ENCODE peak calls at places on chromosomes 13 and 19, in eight cellular contexts. One of them, this sample, is unnamed.

GRCh38 chr13:33606692-33607091 is 211.3 kb upstream of the RFC3 start:
- DNase-seq in K562: no peak
- DNase-seq in H1: peak; percentile 23
- DNase-seq in A549: peak; percentile 42
- DNase-seq in HCT116: no peak
- DNase-seq in endothelial cell of umbilical vein: no peak
- DNase-seq in GM12878: no peak
- DNase-seq in HepG2: no peak
- DNase-seq in this sample: no peak

GRCh38 chr19:45153339-45154063 is 7.3 kb downstream of the NKPD1 start:
- DNase-seq in K562: peak; percentile 69
- DNase-seq in H1: no peak
- DNase-seq in A549: no peak
- DNase-seq in HCT116: no peak
- DNase-seq in endothelial cell of umbilical vein: peak; percentile 34
- DNase-seq in GM12878: no peak
- DNase-seq in HepG2: no peak
- DNase-seq in this sample: peak; percentile 55

GRCh38 chr19:56314018-56314583 is 538 bp downstream of the ZSCAN5A start:
- DNase-seq in K562: no peak
- DNase-seq in H1: peak; percentile 7
- DNase-seq in A549: no peak
- DNase-seq in HCT116: no peak
- DNase-seq in endothelial cell of umbilical vein: no peak
- DNase-seq in GM12878: no peak
- DNase-seq in HepG2: peak; percentile 67
- DNase-seq in this sample: no peak

GRCh38 chr13:94073006-94073744 is 406.3 kb downstream of the DCT start:
- DNase-seq in K562: no peak
- DNase-seq in H1: no peak
- DNase-seq in A549: no peak
- DNase-seq in HCT116: no peak
- DNase-seq in endothelial cell of umbilical vein: no peak
- DNase-seq in GM12878: no peak
- DNase-seq in HepG2: no peak
- DNase-seq in this sample: no peak

GRCh38 chr13:110107568-110108347 is 199.2 kb downstream of the COL4A1 start:
- DNase-seq in K562: no peak
- DNase-seq in H1: no peak
- DNase-seq in A549: peak; percentile 33
- DNase-seq in HCT116: no peak
- DNase-seq in endothelial cell of umbilical vein: no peak
- DNase-seq in GM12878: no peak
- DNase-seq in HepG2: no peak
- DNase-seq in this sample: peak; percentile 66

GRCh38 chr13:67464154-67464553 is 234.0 kb upstream of the PCDH9 start:
- DNase-seq in K562: no peak
- DNase-seq in H1: no peak
- DNase-seq in A549: no peak
- DNase-seq in HCT116: no peak
- DNase-seq in endothelial cell of umbilical vein: no peak
- DNase-seq in GM12878: no peak
- DNase-seq in HepG2: no peak
- DNase-seq in this sample: no peak

GRCh38 chr13:106905380-106906259 is 337.7 kb upstream of the ARGLU1 start:
- DNase-seq in K562: no peak
- DNase-seq in H1: no peak
- DNase-seq in A549: no peak
- DNase-seq in HCT116: no peak
- DNase-seq in endothelial cell of umbilical vein: no peak
- DNase-seq in GM12878: no peak
- DNase-seq in HepG2: no peak
- DNase-seq in this sample: no peak

GRCh38 chr19:11296264-11296663 is 304 bp downstream of the TSPAN16 start:
- DNase-seq in K562: no peak
- DNase-seq in H1: no peak
- DNase-seq in A549: no peak
- DNase-seq in HCT116: no peak
- DNase-seq in endothelial cell of umbilical vein: no peak
- DNase-seq in GM12878: no peak
- DNase-seq in HepG2: no peak
- DNase-seq in this sample: peak; percentile 64

GRCh38 chr13:29509999-29510586 is 85.4 kb downstream of the SLC7A1 start:
- DNase-seq in K562: no peak
- DNase-seq in H1: no peak
- DNase-seq in A549: no peak
- DNase-seq in HCT116: no peak
- DNase-seq in endothelial cell of umbilical vein: no peak
- DNase-seq in GM12878: no peak
- DNase-seq in HepG2: no peak
- DNase-seq in this sample: no peak

GRCh38 chr19:44807162-44807561 is 1.7 kb upstream of the BCAM start:
- DNase-seq in K562: no peak
- DNase-seq in H1: no peak
- DNase-seq in A549: peak; percentile 83
- DNase-seq in HCT116: no peak
- DNase-seq in endothelial cell of umbilical vein: no peak
- DNase-seq in GM12878: no peak
- DNase-seq in HepG2: peak; percentile 90
- DNase-seq in this sample: no peak

GRCh38 chr19:13098291-13099072 is 4.2 kb downstream of the LYL1 start:
- DNase-seq in K562: peak; percentile 85
- DNase-seq in H1: no peak
- DNase-seq in A549: no peak
- DNase-seq in HCT116: no peak
- DNase-seq in endothelial cell of umbilical vein: peak; percentile 72
- DNase-seq in GM12878: no peak
- DNase-seq in HepG2: no peak
- DNase-seq in this sample: peak; percentile 90

GRCh38 chr19:34096020-34096915 is 76.0 kb upstream of the LSM14A start:
- DNase-seq in K562: peak; percentile 65
- DNase-seq in H1: no peak
- DNase-seq in A549: peak; percentile 79
- DNase-seq in HCT116: peak; percentile 66
- DNase-seq in endothelial cell of umbilical vein: peak; percentile 59
- DNase-seq in GM12878: no peak
- DNase-seq in HepG2: peak; percentile 41
- DNase-seq in this sample: peak; percentile 56

GRCh38 chr13:21069561-21070004 is 8.2 kb upstream of the LATS2 start:
- DNase-seq in K562: no peak
- DNase-seq in H1: no peak
- DNase-seq in A549: peak; percentile 85
- DNase-seq in HCT116: no peak
- DNase-seq in endothelial cell of umbilical vein: no peak
- DNase-seq in GM12878: no peak
- DNase-seq in HepG2: peak; percentile 63
- DNase-seq in this sample: peak; percentile 90

GRCh38 chr13:83825676-83826075 is 56.6 kb downstream of the SLITRK1 start:
- DNase-seq in K562: no peak
- DNase-seq in H1: no peak
- DNase-seq in A549: no peak
- DNase-seq in HCT116: no peak
- DNase-seq in endothelial cell of umbilical vein: no peak
- DNase-seq in GM12878: no peak
- DNase-seq in HepG2: no peak
- DNase-seq in this sample: no peak

GRCh38 chr19:46471116-46471733 is at the start of gene PNMA8A:
- DNase-seq in K562: peak; percentile 88
- DNase-seq in H1: peak; percentile 74
- DNase-seq in A549: peak; percentile 57
- DNase-seq in HCT116: no peak
- DNase-seq in endothelial cell of umbilical vein: peak; percentile 54
- DNase-seq in GM12878: no peak
- DNase-seq in HepG2: no peak
- DNase-seq in this sample: no peak

GRCh38 chr19:16330368-16330801 is 5.8 kb downstream of the KLF2 start:
- DNase-seq in K562: peak; percentile 79
- DNase-seq in H1: no peak
- DNase-seq in A549: peak; percentile 90
- DNase-seq in HCT116: peak; percentile 88
- DNase-seq in endothelial cell of umbilical vein: peak; percentile 81
- DNase-seq in GM12878: no peak
- DNase-seq in HepG2: peak; percentile 27
- DNase-seq in this sample: peak; percentile 76

GRCh38 chr19:16327131-16327450 is 2.5 kb downstream of the KLF2 start:
- DNase-seq in K562: no peak
- DNase-seq in H1: no peak
- DNase-seq in A549: no peak
- DNase-seq in HCT116: no peak
- DNase-seq in endothelial cell of umbilical vein: no peak
- DNase-seq in GM12878: no peak
- DNase-seq in HepG2: no peak
- DNase-seq in this sample: no peak

GRCh38 chr19:16327501-16327900 is 2.9 kb downstream of the KLF2 start:
- DNase-seq in K562: no peak
- DNase-seq in H1: no peak
- DNase-seq in A549: no peak
- DNase-seq in HCT116: no peak
- DNase-seq in endothelial cell of umbilical vein: no peak
- DNase-seq in GM12878: no peak
- DNase-seq in HepG2: no peak
- DNase-seq in this sample: no peak

GRCh38 chr19:16327911-16328823 is 3.5 kb downstream of the KLF2 start:
- DNase-seq in K562: peak; percentile 17
- DNase-seq in H1: no peak
- DNase-seq in A549: peak; percentile 32
- DNase-seq in HCT116: no peak
- DNase-seq in endothelial cell of umbilical vein: peak; percentile 75
- DNase-seq in GM12878: no peak
- DNase-seq in HepG2: no peak
- DNase-seq in this sample: peak; percentile 99

GRCh38 chr19:16328824-16329482 is 4.3 kb downstream of the KLF2 start:
- DNase-seq in K562: peak; percentile 17
- DNase-seq in H1: no peak
- DNase-seq in A549: peak; percentile 43
- DNase-seq in HCT116: no peak
- DNase-seq in endothelial cell of umbilical vein: peak; percentile 65
- DNase-seq in GM12878: no peak
- DNase-seq in HepG2: no peak
- DNase-seq in this sample: peak; percentile 45
- TF ChIP-seq CTCF in K562: peak; percentile 26
- TF ChIP-seq CTCF in H1: no peak
- TF ChIP-seq CTCF in A549: no peak
- TF ChIP-seq CTCF in HCT116: no peak
- TF ChIP-seq CTCF in endothelial cell of umbilical vein: no peak
- TF ChIP-seq CTCF in GM12878: peak; percentile 8
- TF ChIP-seq CTCF in HepG2: peak; percentile 46
- TF ChIP-seq CTCF in this sample: no peak

GRCh38 chr13:111531505-111531904 is 211.1 kb downstream of the TEX29 start:
- DNase-seq in K562: peak; percentile 4
- DNase-seq in H1: no peak
- DNase-seq in A549: peak; percentile 6
- DNase-seq in HCT116: peak; percentile 6
- DNase-seq in endothelial cell of umbilical vein: no peak
- DNase-seq in GM12878: no peak
- DNase-seq in HepG2: no peak
- DNase-seq in this sample: peak; percentile 52
- TF ChIP-seq MAX in K562: no peak
- TF ChIP-seq MAX in H1: no peak
- TF ChIP-seq MAX in A549: no peak
- TF ChIP-seq MAX in HCT116: no peak
- TF ChIP-seq MAX in endothelial cell of umbilical vein: no peak
- TF ChIP-seq MAX in GM12878: no peak
- TF ChIP-seq MAX in HepG2: no peak
- TF ChIP-seq MAX in this sample: no peak

GRCh38 chr19:6737284-6737872 is at the start of gene GPR108:
- DNase-seq in K562: peak; percentile 100
- DNase-seq in H1: peak; percentile 99
- DNase-seq in A549: peak; percentile 99
- DNase-seq in HCT116: peak; percentile 100
- DNase-seq in endothelial cell of umbilical vein: peak; percentile 100
- DNase-seq in GM12878: peak; percentile 100
- DNase-seq in HepG2: peak; percentile 100
- DNase-seq in this sample: peak; percentile 98

GRCh38 chr19:6735181-6735891 is 2.0 kb downstream of the GPR108 start:
- DNase-seq in K562: no peak
- DNase-seq in H1: no peak
- DNase-seq in A549: no peak
- DNase-seq in HCT116: no peak
- DNase-seq in endothelial cell of umbilical vein: peak; percentile 38
- DNase-seq in GM12878: no peak
- DNase-seq in HepG2: no peak
- DNase-seq in this sample: no peak

GRCh38 chr19:6736917-6737283 is 480 bp downstream of the GPR108 start:
- DNase-seq in K562: no peak
- DNase-seq in H1: no peak
- DNase-seq in A549: no peak
- DNase-seq in HCT116: no peak
- DNase-seq in endothelial cell of umbilical vein: no peak
- DNase-seq in GM12878: no peak
- DNase-seq in HepG2: no peak
- DNase-seq in this sample: no peak

GRCh38 chr19:6737873-6738725 is 719 bp upstream of the GPR108 start:
- DNase-seq in K562: peak; percentile 88
- DNase-seq in H1: no peak
- DNase-seq in A549: peak; percentile 84
- DNase-seq in HCT116: no peak
- DNase-seq in endothelial cell of umbilical vein: peak; percentile 77
- DNase-seq in GM12878: no peak
- DNase-seq in HepG2: peak; percentile 87
- DNase-seq in this sample: peak; percentile 87

DNA sequence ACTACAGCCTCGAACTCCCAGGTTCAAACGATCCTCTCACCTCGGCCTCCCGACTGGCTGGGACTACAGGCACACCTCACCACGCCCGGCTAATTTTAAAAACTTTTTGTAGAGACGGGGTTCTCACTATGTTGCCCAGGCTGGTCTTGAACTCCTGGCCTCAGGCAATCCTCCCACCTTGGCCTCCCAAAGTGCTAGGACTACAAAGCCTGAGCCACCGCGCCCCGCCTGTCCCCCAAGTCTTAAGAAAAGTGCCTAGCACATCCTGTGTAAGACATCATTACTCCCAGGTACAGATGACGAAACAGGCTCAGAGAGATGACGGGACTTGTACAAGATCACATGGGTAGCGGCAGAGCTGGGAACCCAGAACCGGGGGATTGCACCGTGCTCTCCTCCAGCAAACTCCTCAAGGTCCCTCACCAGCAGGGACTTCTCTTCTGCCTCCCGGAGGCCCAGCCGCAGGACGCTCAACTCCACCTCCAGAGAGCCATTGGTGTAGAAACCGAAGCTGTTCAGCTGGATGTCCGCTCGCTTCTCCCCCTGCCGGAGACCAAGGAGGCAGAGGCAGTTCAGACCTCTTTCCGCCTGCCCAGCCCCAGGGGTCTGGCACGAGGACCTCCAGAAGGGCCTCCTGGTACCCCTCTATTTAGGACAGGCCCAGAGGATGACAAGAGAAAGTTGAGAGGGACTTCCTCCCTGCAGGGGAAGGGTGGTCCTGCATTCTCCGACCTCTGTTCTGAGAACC is 1.0 kb downstream of the GPR108 start:
- DNase-seq in K562: peak; percentile 92
- DNase-seq in H1: no peak
- DNase-seq in A549: peak; percentile 87
- DNase-seq in HCT116: peak; percentile 81
- DNase-seq in endothelial cell of umbilical vein: peak; percentile 84
- DNase-seq in GM12878: peak; percentile 67
- DNase-seq in HepG2: peak; percentile 81
- DNase-seq in this sample: peak; percentile 89
- TF ChIP-seq POLR2A in K562: peak; percentile 71
- TF ChIP-seq POLR2A in H1: no peak
- TF ChIP-seq POLR2A in A549: peak; percentile 15
- TF ChIP-seq POLR2A in HCT116: peak; percentile 39
- TF ChIP-seq POLR2A in endothelial cell of umbilical vein: no peak
- TF ChIP-seq POLR2A in GM12878: peak; percentile 75
- TF ChIP-seq POLR2A in HepG2: peak; percentile 21
- TF ChIP-seq POLR2A in this sample: peak; percentile 38

GRCh38 chr13:40243982-40244381 is 422.5 kb downstream of the FOXO1 start:
- DNase-seq in K562: no peak
- DNase-seq in H1: no peak
- DNase-seq in A549: no peak
- DNase-seq in HCT116: no peak
- DNase-seq in endothelial cell of umbilical vein: no peak
- DNase-seq in GM12878: no peak
- DNase-seq in HepG2: no peak
- DNase-seq in this sample: no peak
- TF ChIP-seq CTCF in K562: no peak
- TF ChIP-seq CTCF in H1: no peak
- TF ChIP-seq CTCF in A549: no peak
- TF ChIP-seq CTCF in HCT116: no peak
- TF ChIP-seq CTCF in endothelial cell of umbilical vein: no peak
- TF ChIP-seq CTCF in GM12878: no peak
- TF ChIP-seq CTCF in HepG2: no peak
- TF ChIP-seq CTCF in this sample: no peak